ENCODE peak calls at places on chromosomes 2 and 18, in four cellular contexts. V, A, C and J are unnamed samples.
A peak's percentile ranks its signal among the peaks of the same experiment; 100 is the strongest.

GRCh38 chr2:222561817-222562424 is 94.0 kb downstream of the FARSB start:
- DNase-seq in V (peak; percentile 69), A (no peak), C (peak; percentile 44), J (peak; percentile 44)

GRCh38 chr2:63780483-63781155 is 61.1 kb upstream of the UGP2 start:
- DNase-seq in V (peak; percentile 44), A (no peak), C (no peak), J (no peak)

GRCh38 chr2:240441326-240441992 is 6.0 kb downstream of the GPC1 start:
- DNase-seq in V (no peak), A (no peak), C (no peak), J (no peak)

GRCh38 chr2:218169757-218170546 is 3.2 kb upstream of the CXCR1 start:
- DNase-seq in V (no peak), A (no peak), C (no peak), J (no peak)

GRCh38 chr2:150548527-150548926 is 61.1 kb upstream of the RND3 start:
- DNase-seq in V (no peak), A (no peak), C (no peak), J (no peak)

GRCh38 chr2:47724221-47724981 is 58.5 kb upstream of the MSH6 start:
- DNase-seq in V (no peak), A (no peak), C (peak; percentile 66), J (no peak)

GRCh38 chr2:10057231-10058107 is 14.1 kb downstream of the KLF11 start:
- DNase-seq in V (peak; percentile 85), A (no peak), C (no peak), J (no peak)

GRCh38 chr2:28390857-28391563 is 1.6 kb upstream of the FOSL2 start:
- DNase-seq in V (peak; percentile 80), A (no peak), C (no peak), J (peak; percentile 63)

GRCh38 chr2:225340923-225341322 is 58.6 kb upstream of the NYAP2 start:
- DNase-seq in V (no peak), A (no peak), C (no peak), J (no peak)

GRCh38 chr18:61743775-61744531 is 148.9 kb downstream of the RNF152 start:
- DNase-seq in V (peak; percentile 52), A (no peak), C (no peak), J (no peak)